ENCODE peak calls at places on chromosomes 16 and 17, in seven cellular contexts. One of them, this sample, is unnamed.

GRCh38 chr17:65785109-65785508 is 223.7 kb upstream of the AXIN2 start:
- DNase-seq in GM12878: no peak
- DNase-seq in SK-N-SH: no peak
- DNase-seq in K562: no peak
- DNase-seq in IMR-90: peak
- DNase-seq in HepG2: peak
- DNase-seq in H1: no peak
- DNase-seq in this sample: peak

GRCh38 chr16:1902547-1903219 is 15.5 kb downstream of the HS3ST6 start:
- DNase-seq in GM12878: no peak
- DNase-seq in SK-N-SH: peak
- DNase-seq in K562: no peak
- DNase-seq in IMR-90: no peak
- DNase-seq in HepG2: no peak
- DNase-seq in H1: no peak
- DNase-seq in this sample: no peak

GRCh38 chr16:48611329-48612137 is 1.6 kb upstream of the N4BP1 start:
- DNase-seq in GM12878: peak
- DNase-seq in SK-N-SH: no peak
- DNase-seq in K562: peak
- DNase-seq in IMR-90: no peak
- DNase-seq in HepG2: peak
- DNase-seq in H1: no peak
- DNase-seq in this sample: peak

GRCh38 chr17:21286771-21287702 is 2.5 kb downstream of the MAP2K3 start:
- DNase-seq in GM12878: no peak
- DNase-seq in SK-N-SH: no peak
- DNase-seq in K562: no peak
- DNase-seq in IMR-90: no peak
- DNase-seq in HepG2: peak
- DNase-seq in H1: no peak
- DNase-seq in this sample: peak

GRCh38 chr16:70438325-70438982 is 446 bp downstream of the ST3GAL2 start:
- DNase-seq in GM12878: no peak
- DNase-seq in SK-N-SH: no peak
- DNase-seq in K562: peak
- DNase-seq in IMR-90: no peak
- DNase-seq in HepG2: no peak
- DNase-seq in H1: no peak
- DNase-seq in this sample: no peak

GRCh38 chr17:44191389-44191788 is 4.6 kb downstream of the TMUB2 start:
- DNase-seq in GM12878: no peak
- DNase-seq in SK-N-SH: no peak
- DNase-seq in K562: no peak
- DNase-seq in IMR-90: no peak
- DNase-seq in HepG2: no peak
- DNase-seq in H1: no peak
- DNase-seq in this sample: no peak

GRCh38 chr16:85423631-85424030 is 189.5 kb upstream of the GSE1 start:
- DNase-seq in GM12878: no peak
- DNase-seq in SK-N-SH: no peak
- DNase-seq in K562: no peak
- DNase-seq in IMR-90: no peak
- DNase-seq in HepG2: no peak
- DNase-seq in H1: no peak
- DNase-seq in this sample: no peak

GRCh38 chr17:19904924-19905323 is 37.2 kb upstream of the ULK2 start:
- DNase-seq in GM12878: no peak
- DNase-seq in SK-N-SH: no peak
- DNase-seq in K562: no peak
- DNase-seq in IMR-90: no peak
- DNase-seq in HepG2: no peak
- DNase-seq in H1: no peak
- DNase-seq in this sample: no peak

GRCh38 chr17:3845361-3845753 is 689 bp downstream of the NCBP3 start:
- DNase-seq in GM12878: no peak
- DNase-seq in SK-N-SH: no peak
- DNase-seq in K562: no peak
- DNase-seq in IMR-90: no peak
- DNase-seq in HepG2: no peak
- DNase-seq in H1: no peak
- DNase-seq in this sample: peak

GRCh38 chr16:54289242-54290051 is 2.9 kb upstream of the IRX3 start:
- DNase-seq in GM12878: no peak
- DNase-seq in SK-N-SH: no peak
- DNase-seq in K562: no peak
- DNase-seq in IMR-90: no peak
- DNase-seq in HepG2: no peak
- DNase-seq in H1: peak
- DNase-seq in this sample: no peak

GRCh38 chr17:27155866-27156265 is 138.0 kb upstream of the WSB1 start:
- DNase-seq in GM12878: no peak
- DNase-seq in SK-N-SH: no peak
- DNase-seq in K562: no peak
- DNase-seq in IMR-90: no peak
- DNase-seq in HepG2: no peak
- DNase-seq in H1: no peak
- DNase-seq in this sample: no peak

GRCh38 chr16:87064731-87065720 is 252.2 kb downstream of the C16orf95 start:
- DNase-seq in GM12878: no peak
- DNase-seq in SK-N-SH: no peak
- DNase-seq in K562: no peak
- DNase-seq in IMR-90: no peak
- DNase-seq in HepG2: no peak
- DNase-seq in H1: no peak
- DNase-seq in this sample: no peak
- TF ChIP-seq RFX5 in GM12878: no peak
- TF ChIP-seq RFX5 in SK-N-SH: no peak
- TF ChIP-seq RFX5 in K562: no peak
- TF ChIP-seq RFX5 in IMR-90: no peak
- TF ChIP-seq RFX5 in HepG2: no peak
- TF ChIP-seq RFX5 in H1: no peak
- TF ChIP-seq RFX5 in this sample: no peak

GRCh38 chr17:58119491-58119890 is 28.7 kb upstream of the OR4D1 start:
- DNase-seq in GM12878: no peak
- DNase-seq in SK-N-SH: no peak
- DNase-seq in K562: no peak
- DNase-seq in IMR-90: no peak
- DNase-seq in HepG2: no peak
- DNase-seq in H1: no peak
- DNase-seq in this sample: no peak

GRCh38 chr17:58121925-58122324 is 26.3 kb upstream of the OR4D1 start:
- DNase-seq in GM12878: no peak
- DNase-seq in SK-N-SH: peak
- DNase-seq in K562: peak
- DNase-seq in IMR-90: peak
- DNase-seq in HepG2: peak
- DNase-seq in H1: no peak
- DNase-seq in this sample: peak

GRCh38 chr17:58117382-58117781 is 30.8 kb upstream of the OR4D1 start:
- DNase-seq in GM12878: no peak
- DNase-seq in SK-N-SH: no peak
- DNase-seq in K562: no peak
- DNase-seq in IMR-90: no peak
- DNase-seq in HepG2: no peak
- DNase-seq in H1: no peak
- DNase-seq in this sample: no peak

DNA sequence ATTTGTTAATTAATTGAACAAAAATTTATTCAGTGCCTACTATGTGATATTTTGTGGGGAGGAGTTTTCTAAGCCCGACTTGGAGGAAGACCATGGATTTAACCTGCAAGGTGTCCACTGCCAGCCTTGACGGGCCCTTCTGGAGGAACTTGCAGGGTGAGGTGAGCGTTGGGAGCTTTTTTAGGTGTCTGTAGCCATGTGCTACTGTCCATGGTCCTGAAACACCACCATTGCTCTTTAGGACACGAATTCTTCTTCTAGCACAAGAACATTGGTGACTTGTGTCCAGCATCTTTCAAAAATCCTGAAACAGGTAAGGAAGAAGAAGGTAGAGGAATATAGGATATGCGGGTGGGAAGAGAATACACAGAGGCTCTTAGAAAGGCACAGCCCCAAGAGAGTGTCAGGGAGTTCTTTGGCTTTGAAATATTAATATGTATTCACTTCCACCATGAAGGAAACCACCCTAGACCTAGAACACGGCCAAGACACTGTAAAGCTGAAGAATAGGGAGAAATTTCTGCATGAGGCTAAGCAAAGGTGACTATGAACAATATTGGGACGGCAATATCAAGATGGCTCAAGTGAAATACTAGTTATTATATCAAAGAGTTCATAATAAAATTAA is 27.9 kb upstream of the OR4D1 start:
- DNase-seq in GM12878: no peak
- DNase-seq in SK-N-SH: no peak
- DNase-seq in K562: peak
- DNase-seq in IMR-90: peak
- DNase-seq in HepG2: peak
- DNase-seq in H1: peak
- DNase-seq in this sample: no peak
- TF ChIP-seq RFX5 in GM12878: no peak
- TF ChIP-seq RFX5 in SK-N-SH: no peak
- TF ChIP-seq RFX5 in K562: no peak
- TF ChIP-seq RFX5 in IMR-90: no peak
- TF ChIP-seq RFX5 in HepG2: no peak
- TF ChIP-seq RFX5 in H1: no peak
- TF ChIP-seq RFX5 in this sample: no peak

DNA sequence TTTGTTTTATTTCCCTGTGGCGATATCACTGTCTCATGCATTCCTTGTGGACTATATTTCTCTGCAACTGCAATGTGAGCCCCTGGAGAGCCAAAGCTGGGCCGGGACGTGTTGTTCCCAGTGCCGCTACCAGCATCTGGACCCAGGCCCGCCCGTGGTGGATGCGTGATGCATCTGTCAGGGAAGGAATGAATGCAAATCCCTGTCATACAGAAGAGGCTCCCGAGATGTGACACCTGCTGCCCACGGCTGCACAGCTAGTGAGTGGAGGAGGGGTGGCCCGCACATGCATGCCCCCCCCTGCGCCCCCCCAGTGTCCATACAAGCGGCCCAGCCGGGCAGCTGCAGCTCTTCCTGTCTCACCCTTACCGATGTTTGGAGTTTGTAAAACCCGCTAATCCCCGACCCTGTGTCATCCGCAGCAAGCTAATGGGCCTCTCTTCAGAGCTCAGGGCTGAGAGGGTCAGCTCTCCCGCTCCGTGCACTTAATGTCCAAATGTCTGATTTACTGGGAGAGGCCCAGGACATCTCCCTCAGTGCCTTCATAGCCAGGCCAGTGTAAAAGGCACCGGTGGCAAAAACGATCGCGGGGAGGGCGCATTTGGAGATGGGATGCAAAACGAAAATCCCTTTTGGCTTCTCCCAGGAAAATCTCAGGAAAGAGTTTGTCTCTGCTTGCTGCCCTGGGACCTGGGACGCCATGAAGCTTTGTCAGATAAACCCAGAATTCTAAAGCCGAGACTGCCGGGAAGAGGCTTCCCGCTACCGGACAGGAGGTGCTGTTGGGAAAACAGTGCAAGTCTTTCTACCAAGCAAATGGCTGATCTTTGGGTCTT is 91.8 kb downstream of the FOXL1 start:
- DNase-seq in GM12878: no peak
- DNase-seq in SK-N-SH: no peak
- DNase-seq in K562: no peak
- DNase-seq in IMR-90: peak
- DNase-seq in HepG2: no peak
- DNase-seq in H1: no peak
- DNase-seq in this sample: no peak
- TF ChIP-seq RFX5 in GM12878: no peak
- TF ChIP-seq RFX5 in SK-N-SH: no peak
- TF ChIP-seq RFX5 in K562: no peak
- TF ChIP-seq RFX5 in IMR-90: no peak
- TF ChIP-seq RFX5 in HepG2: no peak
- TF ChIP-seq RFX5 in H1: no peak
- TF ChIP-seq RFX5 in this sample: no peak

GRCh38 chr17:2393954-2394749 is 6.7 kb downstream of the MNT start:
- DNase-seq in GM12878: no peak
- DNase-seq in SK-N-SH: peak
- DNase-seq in K562: no peak
- DNase-seq in IMR-90: no peak
- DNase-seq in HepG2: no peak
- DNase-seq in H1: no peak
- DNase-seq in this sample: no peak

GRCh38 chr17:2396192-2396567 is 4.7 kb downstream of the MNT start:
- DNase-seq in GM12878: no peak
- DNase-seq in SK-N-SH: no peak
- DNase-seq in K562: no peak
- DNase-seq in IMR-90: no peak
- DNase-seq in HepG2: no peak
- DNase-seq in H1: no peak
- DNase-seq in this sample: no peak

GRCh38 chr17:2394775-2395191 is 6.1 kb downstream of the MNT start:
- DNase-seq in GM12878: no peak
- DNase-seq in SK-N-SH: no peak
- DNase-seq in K562: no peak
- DNase-seq in IMR-90: no peak
- DNase-seq in HepG2: no peak
- DNase-seq in H1: no peak
- DNase-seq in this sample: no peak

GRCh38 chr17:2396568-2397246 is 4.2 kb downstream of the MNT start:
- DNase-seq in GM12878: peak
- DNase-seq in SK-N-SH: peak
- DNase-seq in K562: peak
- DNase-seq in IMR-90: peak
- DNase-seq in HepG2: peak
- DNase-seq in H1: peak
- DNase-seq in this sample: peak

GRCh38 chr17:2395258-2396170 is 5.3 kb downstream of the MNT start:
- DNase-seq in GM12878: no peak
- DNase-seq in SK-N-SH: no peak
- DNase-seq in K562: no peak
- DNase-seq in IMR-90: peak
- DNase-seq in HepG2: peak
- DNase-seq in H1: no peak
- DNase-seq in this sample: peak
- TF ChIP-seq RFX5 in GM12878: no peak
- TF ChIP-seq RFX5 in SK-N-SH: no peak
- TF ChIP-seq RFX5 in K562: no peak
- TF ChIP-seq RFX5 in IMR-90: no peak
- TF ChIP-seq RFX5 in HepG2: no peak
- TF ChIP-seq RFX5 in H1: no peak
- TF ChIP-seq RFX5 in this sample: no peak

This sample was measured in A549.